ENCODE peak calls at places on chromosomes 4 and X, in six cellular contexts. One of them, this sample, is unnamed.
A peak's percentile ranks its signal among the peaks of the same experiment; 100 is the strongest.

GRCh38 chrX:69551421-69552009 is 47.4 kb downstream of the NALF2 start:
- DNase-seq in GM23248: no peak
- DNase-seq in cardiac muscle cell: peak; percentile 54
- DNase-seq in small intestine: no peak
- DNase-seq in AG04450: no peak
- DNase-seq in IMR-90: no peak
- DNase-seq in this sample: no peak

GRCh38 chrX:67749536-67749935 is 205.7 kb downstream of the AR start:
- DNase-seq in GM23248: no peak
- DNase-seq in cardiac muscle cell: no peak
- DNase-seq in small intestine: no peak
- DNase-seq in AG04450: no peak
- DNase-seq in IMR-90: no peak
- DNase-seq in this sample: no peak

GRCh38 chrX:143306991-143307965 is 210.0 kb downstream of the SPANXN3 start:
- DNase-seq in GM23248: no peak
- DNase-seq in cardiac muscle cell: no peak
- DNase-seq in small intestine: peak; percentile 85
- DNase-seq in AG04450: no peak
- DNase-seq in IMR-90: no peak
- DNase-seq in this sample: no peak

GRCh38 chr4:138199568-138200235 is 42.4 kb downstream of the SLC7A11 start:
- DNase-seq in GM23248: peak; percentile 28
- DNase-seq in cardiac muscle cell: peak; percentile 32
- DNase-seq in small intestine: peak; percentile 96
- DNase-seq in AG04450: no peak
- DNase-seq in IMR-90: peak; percentile 33
- DNase-seq in this sample: no peak

GRCh38 chrX:2848806-2849420 is 20.2 kb downstream of the GYG2 start:
- DNase-seq in GM23248: peak; percentile 43
- DNase-seq in cardiac muscle cell: peak; percentile 85
- DNase-seq in small intestine: no peak
- DNase-seq in AG04450: no peak
- DNase-seq in IMR-90: peak; percentile 54
- DNase-seq in this sample: no peak

GRCh38 chr4:143402776-143403550 is 66.3 kb downstream of the GAB1 start:
- DNase-seq in GM23248: peak; percentile 44
- DNase-seq in cardiac muscle cell: no peak
- DNase-seq in small intestine: no peak
- DNase-seq in AG04450: no peak
- DNase-seq in IMR-90: no peak
- DNase-seq in this sample: no peak

GRCh38 chr4:20423420-20423819 is 171.7 kb downstream of the SLIT2 start:
- DNase-seq in GM23248: no peak
- DNase-seq in cardiac muscle cell: no peak
- DNase-seq in small intestine: no peak
- DNase-seq in AG04450: no peak
- DNase-seq in IMR-90: no peak
- DNase-seq in this sample: no peak

GRCh38 chrX:126982158-126982557 is 162.6 kb downstream of the PRR32 start:
- DNase-seq in GM23248: no peak
- DNase-seq in cardiac muscle cell: no peak
- DNase-seq in small intestine: no peak
- DNase-seq in AG04450: no peak
- DNase-seq in IMR-90: no peak
- DNase-seq in this sample: no peak

GRCh38 chr4:142840516-142841123 is 5.5 kb downstream of the INPP4B start:
- DNase-seq in GM23248: peak; percentile 75
- DNase-seq in cardiac muscle cell: peak; percentile 69
- DNase-seq in small intestine: peak; percentile 31
- DNase-seq in AG04450: peak; percentile 33
- DNase-seq in IMR-90: peak; percentile 68
- DNase-seq in this sample: peak; percentile 20

GRCh38 chrX:134171661-134172587 is 65.1 kb upstream of the CCDC160 start:
- DNase-seq in GM23248: peak; percentile 11
- DNase-seq in cardiac muscle cell: peak; percentile 22
- DNase-seq in small intestine: peak; percentile 3
- DNase-seq in AG04450: no peak
- DNase-seq in IMR-90: no peak
- DNase-seq in this sample: peak; percentile 6

GRCh38 chrX:37425370-37425769 is 76.2 kb downstream of the PRRG1 start:
- DNase-seq in GM23248: peak; percentile 7
- DNase-seq in cardiac muscle cell: peak; percentile 9
- DNase-seq in small intestine: no peak
- DNase-seq in AG04450: no peak
- DNase-seq in IMR-90: peak; percentile 15
- DNase-seq in this sample: no peak

GRCh38 chr4:169724251-169724650 is 33.5 kb downstream of the HPF1 start:
- DNase-seq in GM23248: peak; percentile 80
- DNase-seq in cardiac muscle cell: peak; percentile 63
- DNase-seq in small intestine: no peak
- DNase-seq in AG04450: no peak
- DNase-seq in IMR-90: peak; percentile 52
- DNase-seq in this sample: no peak

GRCh38 chr4:23945521-23946017 is 55.7 kb upstream of the PPARGC1A start:
- DNase-seq in GM23248: peak; percentile 90
- DNase-seq in cardiac muscle cell: peak; percentile 79
- DNase-seq in small intestine: peak; percentile 39
- DNase-seq in AG04450: peak; percentile 32
- DNase-seq in IMR-90: peak; percentile 86
- DNase-seq in this sample: no peak

GRCh38 chr4:185238261-185238681 is 28.9 kb downstream of the SNX25 start:
- DNase-seq in GM23248: peak; percentile 88
- DNase-seq in cardiac muscle cell: peak; percentile 40
- DNase-seq in small intestine: no peak
- DNase-seq in AG04450: peak; percentile 30
- DNase-seq in IMR-90: peak; percentile 84
- DNase-seq in this sample: no peak

GRCh38 chrX:109489174-109489573 is 7.3 kb upstream of the GUCY2F start:
- DNase-seq in GM23248: no peak
- DNase-seq in cardiac muscle cell: no peak
- DNase-seq in small intestine: no peak
- DNase-seq in AG04450: no peak
- DNase-seq in IMR-90: no peak
- DNase-seq in this sample: no peak

GRCh38 chrX:9555354-9555753 is 90.5 kb downstream of the TBL1X start:
- DNase-seq in GM23248: peak; percentile 8
- DNase-seq in cardiac muscle cell: peak; percentile 8
- DNase-seq in small intestine: no peak
- DNase-seq in AG04450: no peak
- DNase-seq in IMR-90: peak; percentile 36
- DNase-seq in this sample: no peak

GRCh38 chr4:184732126-184732525 is 1.8 kb downstream of the CENPU start:
- DNase-seq in GM23248: peak; percentile 71
- DNase-seq in cardiac muscle cell: no peak
- DNase-seq in small intestine: no peak
- DNase-seq in AG04450: no peak
- DNase-seq in IMR-90: peak; percentile 35
- DNase-seq in this sample: no peak

GRCh38 chr4:74320559-74321118 is 12.4 kb downstream of the EPGN start:
- DNase-seq in GM23248: peak; percentile 73
- DNase-seq in cardiac muscle cell: peak; percentile 77
- DNase-seq in small intestine: peak; percentile 80
- DNase-seq in AG04450: peak; percentile 46
- DNase-seq in IMR-90: peak; percentile 55
- DNase-seq in this sample: peak; percentile 19

GRCh38 chrX:119790977-119791436 is 423 bp downstream of the RPL39 start:
- DNase-seq in GM23248: peak; percentile 69
- DNase-seq in cardiac muscle cell: peak; percentile 45
- DNase-seq in small intestine: peak; percentile 43
- DNase-seq in AG04450: no peak
- DNase-seq in IMR-90: peak; percentile 26
- DNase-seq in this sample: peak; percentile 32

GRCh38 chrX:15242899-15243555 is 26.9 kb downstream of the ASB9 start:
- DNase-seq in GM23248: peak; percentile 67
- DNase-seq in cardiac muscle cell: peak; percentile 68
- DNase-seq in small intestine: peak; percentile 62
- DNase-seq in AG04450: peak; percentile 0
- DNase-seq in IMR-90: peak; percentile 59
- DNase-seq in this sample: peak; percentile 40

GRCh38 chrX:63350551-63350950 is 581 bp downstream of the SPIN4 start:
- DNase-seq in GM23248: peak; percentile 34
- DNase-seq in cardiac muscle cell: peak; percentile 5
- DNase-seq in small intestine: peak; percentile 13
- DNase-seq in AG04450: no peak
- DNase-seq in IMR-90: no peak
- DNase-seq in this sample: no peak

GRCh38 chrX:38400401-38400910 is 48.1 kb downstream of the OTC start:
- DNase-seq in GM23248: no peak
- DNase-seq in cardiac muscle cell: no peak
- DNase-seq in small intestine: no peak
- DNase-seq in AG04450: no peak
- DNase-seq in IMR-90: no peak
- DNase-seq in this sample: no peak

GRCh38 chrX:119753001-119753400 is 5.4 kb upstream of the SOWAHD start:
- DNase-seq in GM23248: no peak
- DNase-seq in cardiac muscle cell: no peak
- DNase-seq in small intestine: no peak
- DNase-seq in AG04450: no peak
- DNase-seq in IMR-90: no peak
- DNase-seq in this sample: no peak

GRCh38 chr4:166318810-166319525 is 445.9 kb downstream of the TLL1 start:
- DNase-seq in GM23248: peak; percentile 62
- DNase-seq in cardiac muscle cell: peak; percentile 64
- DNase-seq in small intestine: no peak
- DNase-seq in AG04450: no peak
- DNase-seq in IMR-90: peak; percentile 0
- DNase-seq in this sample: no peak

GRCh38 chrX:97629597-97629985 is 745.9 kb downstream of the RPA4 start:
- DNase-seq in GM23248: no peak
- DNase-seq in cardiac muscle cell: no peak
- DNase-seq in small intestine: no peak
- DNase-seq in AG04450: no peak
- DNase-seq in IMR-90: no peak
- DNase-seq in this sample: no peak

GRCh38 chr4:186725422-186726149 is 1.9 kb upstream of the FAT1 start:
- DNase-seq in GM23248: peak; percentile 93
- DNase-seq in cardiac muscle cell: peak; percentile 91
- DNase-seq in small intestine: peak; percentile 83
- DNase-seq in AG04450: peak; percentile 70
- DNase-seq in IMR-90: peak; percentile 88
- DNase-seq in this sample: no peak

GRCh38 chr4:186723207-186724047 is at the start of gene FAT1:
- DNase-seq in GM23248: peak; percentile 90
- DNase-seq in cardiac muscle cell: peak; percentile 91
- DNase-seq in small intestine: peak; percentile 67
- DNase-seq in AG04450: no peak
- DNase-seq in IMR-90: peak; percentile 71
- DNase-seq in this sample: no peak

GRCh38 chr4:186726150-186726439 is 2.4 kb upstream of the FAT1 start:
- DNase-seq in GM23248: no peak
- DNase-seq in cardiac muscle cell: no peak
- DNase-seq in small intestine: no peak
- DNase-seq in AG04450: no peak
- DNase-seq in IMR-90: no peak
- DNase-seq in this sample: no peak

GRCh38 chr4:186724048-186724860 is 598 bp upstream of the FAT1 start:
- DNase-seq in GM23248: peak; percentile 76
- DNase-seq in cardiac muscle cell: peak; percentile 81
- DNase-seq in small intestine: peak; percentile 53
- DNase-seq in AG04450: no peak
- DNase-seq in IMR-90: peak; percentile 49
- DNase-seq in this sample: no peak

GRCh38 chr4:186724861-186725419 is 1.3 kb upstream of the FAT1 start:
- DNase-seq in GM23248: peak; percentile 58
- DNase-seq in cardiac muscle cell: peak; percentile 46
- DNase-seq in small intestine: peak; percentile 56
- DNase-seq in AG04450: no peak
- DNase-seq in IMR-90: peak; percentile 40
- DNase-seq in this sample: no peak
- H3K4me3 ChIP-seq in GM23248: peak overlapping the region; percentile 88
- H3K4me3 ChIP-seq in cardiac muscle cell: peak overlapping the region; percentile 75
- H3K4me3 ChIP-seq in small intestine: peak overlapping the region; percentile 80
- H3K4me3 ChIP-seq in AG04450: peak overlapping the region; percentile 93
- H3K4me3 ChIP-seq in IMR-90: peak overlapping the region; percentile 89
- H3K4me3 ChIP-seq in this sample: no peak overlapping the region

DNA sequence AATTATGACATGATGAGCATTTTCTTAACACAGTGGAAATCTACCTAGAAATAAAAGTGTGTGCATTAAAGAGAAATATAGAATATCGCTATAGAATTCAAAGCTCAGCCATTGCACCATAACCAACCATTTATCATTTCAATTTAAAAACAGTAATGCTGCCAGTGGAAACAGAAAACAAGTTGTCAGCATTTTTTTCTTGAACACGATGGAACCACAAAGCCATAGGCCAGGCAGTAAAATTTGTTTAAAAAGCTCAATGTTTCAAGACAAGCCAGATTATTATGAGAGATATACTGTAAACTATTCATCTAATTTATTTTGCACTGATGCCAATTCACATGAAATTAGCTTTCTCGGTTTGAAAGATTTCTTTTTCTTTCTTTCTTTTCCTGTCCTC is 46.7 kb upstream of the NRK start:
- DNase-seq in GM23248: no peak
- DNase-seq in cardiac muscle cell: no peak
- DNase-seq in small intestine: no peak
- DNase-seq in AG04450: no peak
- DNase-seq in IMR-90: no peak
- DNase-seq in this sample: no peak
- H3K27me3 ChIP-seq in GM23248: no peaks in the 10 kb centered on the region
- H3K27me3 ChIP-seq in cardiac muscle cell: no peaks in the 10 kb centered on the region
- H3K27me3 ChIP-seq in small intestine: no peaks in the 10 kb centered on the region
- H3K27me3 ChIP-seq in AG04450: no peaks in the 10 kb centered on the region
- H3K27me3 ChIP-seq in IMR-90: no peaks in the 10 kb centered on the region
- H3K27me3 ChIP-seq in this sample: no peaks in the 10 kb centered on the region

DNA sequence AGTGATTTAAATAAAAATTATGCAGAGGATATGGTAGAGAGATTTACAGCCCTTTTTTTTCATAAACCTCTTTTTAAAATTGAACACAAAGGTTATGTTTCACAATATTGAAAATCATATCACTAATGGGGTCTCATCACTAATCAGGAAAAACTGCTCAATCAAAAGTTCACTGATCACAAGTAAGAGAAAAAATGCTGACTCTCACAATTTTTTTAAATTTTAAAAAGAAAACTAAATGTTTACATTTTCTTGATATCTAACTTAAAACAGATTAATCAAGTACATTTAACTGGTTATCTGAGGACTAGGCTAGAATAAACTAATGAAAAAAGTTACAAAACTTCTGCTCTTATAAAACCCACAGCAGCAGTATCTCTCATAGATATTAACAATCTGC is 8.5 kb downstream of the LAMTOR3 start:
- DNase-seq in GM23248: no peak
- DNase-seq in cardiac muscle cell: no peak
- DNase-seq in small intestine: no peak
- DNase-seq in AG04450: no peak
- DNase-seq in IMR-90: no peak
- DNase-seq in this sample: no peak
- H3K27ac ChIP-seq in GM23248: no peak overlapping the region
- H3K27ac ChIP-seq in cardiac muscle cell: no peak overlapping the region
- H3K27ac ChIP-seq in small intestine: no peak overlapping the region
- H3K27ac ChIP-seq in AG04450: no peak overlapping the region
- H3K27ac ChIP-seq in IMR-90: no peak overlapping the region
- H3K27ac ChIP-seq in this sample: no peak overlapping the region

DNA sequence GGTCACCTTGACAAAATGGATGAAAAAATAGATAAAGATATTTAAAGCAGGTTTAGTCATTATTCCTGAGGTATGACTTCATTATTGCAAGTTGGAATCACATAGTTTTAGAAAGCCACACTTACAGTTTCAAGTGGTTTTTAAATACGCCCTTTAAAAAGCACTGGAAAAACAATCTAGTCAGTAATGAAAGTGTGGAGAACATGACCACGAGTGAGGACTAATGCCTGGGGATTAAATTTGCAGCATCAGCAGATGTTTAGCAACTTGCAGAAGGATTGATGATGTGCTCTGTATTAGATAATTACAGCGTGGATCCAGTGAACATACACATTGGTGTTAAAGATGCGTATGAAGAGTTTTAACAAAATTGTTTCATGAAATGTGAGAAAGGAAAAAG is 5.9 kb downstream of the SPARCL1 start:
- DNase-seq in GM23248: no peak
- DNase-seq in cardiac muscle cell: no peak
- DNase-seq in small intestine: no peak
- DNase-seq in AG04450: no peak
- DNase-seq in IMR-90: no peak
- DNase-seq in this sample: no peak
- H3K4me3 ChIP-seq in GM23248: no peak overlapping the region
- H3K4me3 ChIP-seq in cardiac muscle cell: no peak overlapping the region
- H3K4me3 ChIP-seq in small intestine: no peak overlapping the region
- H3K4me3 ChIP-seq in AG04450: no peak overlapping the region
- H3K4me3 ChIP-seq in IMR-90: no peak overlapping the region
- H3K4me3 ChIP-seq in this sample: no peak overlapping the region